ENCODE peak calls at places on chromosomes 3 and 15, in ten cellular contexts. R is choroid plexus epithelial cell, B is SK-N-SH, Z is fibroblast of the aortic adventitia, O is fibroblast of pulmonary artery, C is breast epithelium, U is GM23338, I is pancreas, S is AG04450, X is coronary artery. N is an unnamed sample.

GRCh38 chr3:150408232-150409124 is at the start of gene TSC22D2:
- DNase-seq in R (peak), B (peak), Z (peak), O (peak), C (peak), U (peak), I (peak), S (peak), X (peak), N (no peak)

GRCh38 chr3:129131465-129132088 is 10.0 kb upstream of the RAB43 start:
- DNase-seq in R (no peak), B (no peak), Z (no peak), O (no peak), C (no peak), U (no peak), I (no peak), S (no peak), X (no peak), N (no peak)

GRCh38 chr3:16242177-16242576 is 22.6 kb downstream of the DPH3 start:
- DNase-seq in R (no peak), B (no peak), Z (no peak), O (no peak), C (no peak), U (no peak), I (no peak), S (no peak), X (no peak), N (no peak)

GRCh38 chr3:115913069-115913686 is 289.9 kb downstream of the GAP43 start:
- DNase-seq in R (peak), B (no peak), Z (peak), O (no peak), C (no peak), U (peak), I (no peak), S (no peak), X (no peak), N (no peak)

GRCh38 chr3:79651536-79652065 is 116.2 kb downstream of the ROBO1 start:
- DNase-seq in R (peak), B (no peak), Z (no peak), O (no peak), C (no peak), U (peak), I (no peak), S (no peak), X (no peak), N (no peak)

GRCh38 chr3:43773273-43774104 is 82.8 kb downstream of the ABHD5 start:
- DNase-seq in R (peak), B (peak), Z (peak), O (no peak), C (no peak), U (peak), I (no peak), S (no peak), X (peak), N (no peak)

GRCh38 chr3:98917608-98918007 is 16.1 kb upstream of the DCBLD2 start:
- DNase-seq in R (no peak), B (no peak), Z (peak), O (peak), C (no peak), U (no peak), I (no peak), S (no peak), X (no peak), N (no peak)

GRCh38 chr15:83943849-83944404 is 290.0 kb downstream of the ADAMTSL3 start:
- DNase-seq in R (peak), B (no peak), Z (peak), O (peak), C (no peak), U (no peak), I (no peak), S (peak), X (no peak), N (no peak)

GRCh38 chr15:99076555-99077308 is 28.1 kb upstream of the SYNM start:
- DNase-seq in R (peak), B (peak), Z (peak), O (peak), C (peak), U (peak), I (peak), S (peak), X (peak), N (peak)

GRCh38 chr3:18066899-18067582 is 324.6 kb upstream of the TBC1D5 start:
- DNase-seq in R (no peak), B (no peak), Z (no peak), O (no peak), C (no peak), U (no peak), I (no peak), S (no peak), X (no peak), N (no peak)

GRCh38 chr3:165464736-165465135 is 268.6 kb upstream of the SLITRK3 start:
- DNase-seq in R (peak), B (no peak), Z (peak), O (peak), C (no peak), U (no peak), I (no peak), S (peak), X (no peak), N (no peak)

GRCh38 chr3:117814975-117815374 is 1105.4 kb downstream of the TUSC7 start:
- DNase-seq in R (peak), B (no peak), Z (peak), O (peak), C (no peak), U (no peak), I (no peak), S (no peak), X (no peak), N (no peak)

DNA sequence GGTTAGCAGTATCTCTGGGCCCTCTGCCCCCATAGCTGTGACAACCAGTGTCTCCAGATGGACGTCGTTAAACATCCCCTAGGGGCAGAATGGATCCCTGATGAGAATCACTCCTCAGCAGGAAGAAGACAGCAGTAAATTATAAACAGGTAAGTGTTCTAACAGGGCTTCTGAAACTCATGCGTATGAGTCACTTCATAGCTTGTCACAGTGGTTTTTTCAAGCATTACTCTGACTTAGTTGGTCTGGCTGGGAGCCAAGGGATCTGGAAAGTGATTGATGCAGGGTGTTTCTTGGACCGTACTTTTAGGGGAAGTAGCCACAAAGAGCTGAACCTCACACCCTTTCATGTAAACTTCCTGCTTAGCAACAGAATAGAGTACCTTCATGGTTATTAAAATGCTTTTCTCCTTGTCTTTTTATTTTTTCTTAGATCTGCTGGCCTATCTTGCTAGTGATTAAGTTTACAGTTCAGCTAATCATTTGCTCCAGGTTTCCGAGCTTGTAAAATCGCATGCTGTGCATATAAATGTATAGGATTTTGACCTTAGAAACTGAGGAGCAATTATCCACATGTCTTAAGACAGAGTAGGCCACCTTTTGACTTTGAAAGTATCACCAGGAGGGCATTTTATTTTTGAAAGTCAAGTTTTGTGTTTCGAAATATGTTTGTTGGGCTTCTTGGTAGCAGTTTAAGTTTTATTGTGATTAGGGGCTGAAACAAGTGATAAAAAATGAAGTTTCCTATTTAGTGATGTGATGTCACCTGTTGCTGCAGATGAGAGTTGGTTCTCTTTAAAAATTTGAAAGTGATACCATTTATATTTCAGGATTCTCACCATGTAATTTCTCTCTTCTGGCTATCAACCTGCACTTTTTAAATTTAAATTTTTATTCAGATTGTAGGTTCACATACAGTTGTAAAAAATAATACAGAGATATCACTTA is 333.9 kb downstream of the PTPRG start:
- DNase-seq in R (peak), B (peak), Z (peak), O (peak), C (no peak), U (peak), I (peak), S (peak), X (no peak), N (no peak)
- TF ChIP-seq CTCF in R (peak), B (peak), Z (no peak), O (no peak), C (no peak), U (peak), I (no peak), S (no peak), X (no peak), N (no peak)

GRCh38 chr3:128123538-128124368 is at the start of gene RUVBL1:
- DNase-seq in R (peak), B (peak), Z (peak), O (peak), C (peak), U (peak), I (peak), S (peak), X (peak), N (peak)
- H3K4me3 ChIP-seq in R (peak), B (peak), Z (peak), O (peak), C (peak), U (peak), I (peak), S (peak), X (peak), N (peak)

GRCh38 chr15:31365655-31366127 is 39.1 kb downstream of the KLF13 start:
- DNase-seq in R (peak), B (peak), Z (peak), O (peak), C (peak), U (peak), I (peak), S (peak), X (peak), N (no peak)
- TF ChIP-seq CTCF in R (peak), B (no peak), Z (peak), O (peak), C (peak), U (no peak), I (no peak), S (peak), X (peak), N (peak)

GRCh38 chr3:112972158-112972557 is 2.7 kb downstream of the CD200R1 start:
- DNase-seq in R (no peak), B (no peak), Z (no peak), O (no peak), C (no peak), U (no peak), I (no peak), S (no peak), X (no peak), N (no peak)

GRCh38 chr3:112974178-112974517 is 755 bp downstream of the CD200R1 start:
- DNase-seq in R (no peak), B (no peak), Z (no peak), O (no peak), C (no peak), U (no peak), I (no peak), S (no peak), X (no peak), N (no peak)

GRCh38 chr3:112974894-112975293 is at the start of gene CD200R1:
- DNase-seq in R (no peak), B (no peak), Z (no peak), O (no peak), C (no peak), U (no peak), I (no peak), S (no peak), X (no peak), N (no peak)

GRCh38 chr3:112976001-112976400 is 1.1 kb upstream of the CD200R1 start:
- DNase-seq in R (no peak), B (no peak), Z (no peak), O (no peak), C (no peak), U (no peak), I (no peak), S (no peak), X (no peak), N (no peak)

DNA sequence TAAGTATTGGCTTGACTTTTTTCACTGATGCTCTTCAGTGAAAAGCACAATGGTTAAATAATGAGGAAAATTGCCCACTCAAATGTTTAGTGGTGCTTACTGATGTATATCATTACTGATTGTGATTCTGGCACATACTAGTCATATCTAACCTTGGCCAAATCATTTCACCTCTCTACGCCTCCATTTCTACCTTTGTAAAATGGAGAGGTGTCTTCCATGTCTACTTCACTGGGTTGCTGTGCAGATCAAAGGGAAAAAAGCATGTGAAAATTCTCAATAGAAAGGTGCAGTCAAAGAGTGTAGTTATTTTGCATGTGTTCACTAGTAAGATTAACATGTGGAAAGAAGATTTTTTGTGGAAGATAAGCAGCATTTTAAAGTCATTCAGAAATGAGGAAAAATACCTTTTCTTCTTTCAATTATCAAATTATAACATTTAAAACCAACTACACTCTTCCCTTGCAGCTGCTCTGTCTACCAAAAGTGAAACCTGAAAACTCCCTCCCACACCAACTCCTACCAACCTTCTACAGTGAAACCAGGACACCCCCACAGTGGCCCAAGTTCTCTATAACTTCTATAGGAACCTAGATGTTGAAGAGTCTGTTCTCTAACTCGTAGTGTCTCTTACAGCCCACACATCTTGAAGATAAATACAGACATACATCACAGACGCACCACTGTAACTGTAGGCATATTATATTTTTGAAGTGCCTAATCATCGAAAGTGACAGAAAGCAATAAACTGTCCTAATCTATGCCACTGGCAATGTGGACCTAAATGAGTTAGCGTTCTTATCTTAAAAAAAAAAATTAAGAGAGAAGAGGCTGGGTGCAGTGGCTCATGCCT is 1.4 kb downstream of the CD200R1 start:
- DNase-seq in R (no peak), B (no peak), Z (no peak), O (no peak), C (no peak), U (no peak), I (no peak), S (no peak), X (no peak), N (no peak)
- H3K4me3 ChIP-seq in R (no peak), B (no peak), Z (no peak), O (no peak), C (peak), U (no peak), I (no peak), S (no peak), X (peak), N (no peak)